ENCODE peak calls at places on chromosome 12, in nine cellular contexts. W is mammary epithelial cell; V is fibroblast of mammary gland; E is head of caudate nucleus; O is activated CD4-positive, alpha-beta memory T cell treated with anti-CD3 and anti-CD28 coated beads for 36 hours; S is kidney epithelial cell; R is amniotic stem cell; T is stimulated activated naive CD4-positive, alpha-beta T cell treated with Interleukin-2 at 50 U/mL for 16 hours; U is kidney glomerular epithelial cell. B is an unnamed sample.

GRCh38 chr12:72228424-72228823 is 43.7 kb upstream of the TRHDE start:
- DNase-seq in W (no peak), V (no peak), E (no peak), O (no peak), S (no peak), R (no peak), T (no peak), U (no peak), B (no peak)

GRCh38 chr12:97967831-97968230 is 505.2 kb downstream of the RMST start:
- DNase-seq in W (no peak), V (no peak), E (no peak), O (no peak), S (no peak), R (no peak), T (no peak), U (no peak), B (no peak)

GRCh38 chr12:122844366-122844971 is 9.2 kb downstream of the HIP1R start:
- DNase-seq in W (no peak), V (no peak), E (no peak), O (no peak), S (no peak), R (no peak), T (no peak), U (no peak), B (no peak)

GRCh38 chr12:80187660-80188090 is 88.3 kb downstream of the OTOGL start:
- DNase-seq in W (no peak), V (peak; percentile 75), E (no peak), O (peak; percentile 11), S (no peak), R (no peak), T (no peak), U (no peak), B (no peak)

GRCh38 chr12:62848418-62848817 is 86.5 kb downstream of the PPM1H start:
- DNase-seq in W (peak; percentile 68), V (peak; percentile 35), E (no peak), O (peak; percentile 44), S (peak; percentile 72), R (peak; percentile 77), T (no peak), U (peak; percentile 95), B (no peak)

GRCh38 chr12:69732088-69732487 is 6.6 kb upstream of the RAB3IP start:
- DNase-seq in W (peak; percentile 83), V (peak; percentile 33), E (no peak), O (no peak), S (peak; percentile 71), R (no peak), T (no peak), U (peak; percentile 62), B (no peak)

GRCh38 chr12:120118710-120119097 is 2.2 kb upstream of the RAB35 start:
- DNase-seq in W (no peak), V (peak; percentile 46), E (no peak), O (no peak), S (no peak), R (no peak), T (no peak), U (no peak), B (no peak)

GRCh38 chr12:109696485-109697269 is 16.9 kb upstream of the FAM222A start:
- DNase-seq in W (no peak), V (peak; percentile 39), E (no peak), O (no peak), S (no peak), R (no peak), T (no peak), U (no peak), B (no peak)

GRCh38 chr12:106893451-106893850 is 62.3 kb upstream of the TMEM263 start:
- DNase-seq in W (no peak), V (peak; percentile 7), E (no peak), O (no peak), S (no peak), R (no peak), T (no peak), U (no peak), B (no peak)

GRCh38 chr12:60209521-60209920 is 613.7 kb downstream of the SLC16A7 start:
- DNase-seq in W (no peak), V (no peak), E (no peak), O (no peak), S (no peak), R (no peak), T (no peak), U (no peak), B (no peak)

GRCh38 chr12:121124402-121125109 is 8.1 kb upstream of the P2RX7 start:
- DNase-seq in W (peak; percentile 97), V (peak; percentile 79), E (no peak), O (peak; percentile 66), S (peak; percentile 94), R (no peak), T (peak; percentile 34), U (peak; percentile 98), B (peak; percentile 89)

GRCh38 chr12:124451637-124452243 is 115.7 kb downstream of the NCOR2 start:
- DNase-seq in W (no peak), V (no peak), E (no peak), O (no peak), S (no peak), R (no peak), T (no peak), U (no peak), B (no peak)

B was measured in keratinocyte.